ENCODE peak calls at places on chromosomes 16 and 17, in four cellular contexts. T is mucosa of descending colon, V is neural progenitor cell, U is K562. Q is an unnamed sample.

GRCh38 chr16:65909310-65910050 is 457.0 kb upstream of the CDH5 start:
- DNase-seq in T (no peak), V (no peak), U (no peak), Q (no peak)

GRCh38 chr16:11298143-11298900 is 17.2 kb upstream of the PRM1 start:
- DNase-seq in T (no peak), V (no peak), U (no peak), Q (no peak)

GRCh38 chr17:76121932-76122383 is 18.4 kb upstream of the EXOC7 start:
- DNase-seq in T (no peak), V (no peak), U (no peak), Q (no peak)

GRCh38 chr17:50630524-50631194 is 4.0 kb upstream of the ABCC3 start:
- DNase-seq in T (peak), V (peak), U (peak), Q (peak)

GRCh38 chr16:70483426-70483825 is 29.0 kb downstream of the FCSK start:
- DNase-seq in T (no peak), V (no peak), U (no peak), Q (no peak)

GRCh38 chr16:11783319-11784047 is 13.6 kb downstream of the ZC3H7A start:
- DNase-seq in T (no peak), V (no peak), U (peak), Q (no peak)

GRCh38 chr17:27596571-27597187 is 34.3 kb upstream of the LGALS9 start:
- DNase-seq in T (no peak), V (no peak), U (no peak), Q (no peak)

GRCh38 chr17:1087381-1088241 is 90.7 kb downstream of the TIMM22 start:
- DNase-seq in T (peak), V (peak), U (peak), Q (peak)

GRCh38 chr17:9646556-9646905 is 1.2 kb downstream of the USP43 start:
- DNase-seq in T (no peak), V (peak), U (no peak), Q (no peak)

GRCh38 chr17:57461082-57461481 is 204.8 kb downstream of the MSI2 start:
- DNase-seq in T (no peak), V (no peak), U (no peak), Q (no peak)

GRCh38 chr16:49608801-49609200 is 235.2 kb downstream of the C16orf78 start:
- DNase-seq in T (no peak), V (peak), U (no peak), Q (no peak)

GRCh38 chr16:57689772-57690558 is 4.6 kb upstream of the DRC7 start:
- DNase-seq in T (no peak), V (no peak), U (peak), Q (no peak)

GRCh38 chr17:44556114-44556853 is 1.0 kb upstream of the FZD2 start:
- DNase-seq in T (no peak), V (peak), U (peak), Q (peak)

GRCh38 chr17:3979276-3979583 is 15.0 kb upstream of the ATP2A3 start:
- DNase-seq in T (peak), V (no peak), U (no peak), Q (no peak)

GRCh38 chr16:49459953-49460735 is 86.5 kb downstream of the C16orf78 start:
- DNase-seq in T (no peak), V (no peak), U (no peak), Q (no peak)

GRCh38 chr16:56932588-56933265 is 785 bp downstream of the HERPUD1 start:
- DNase-seq in T (peak), V (peak), U (peak), Q (peak)

GRCh38 chr16:87724490-87725291 is 41.1 kb downstream of the KLHDC4 start:
- DNase-seq in T (no peak), V (no peak), U (no peak), Q (no peak)

GRCh38 chr17:77174928-77175720 is 34.4 kb downstream of the SEC14L1 start:
- DNase-seq in T (no peak), V (peak), U (no peak), Q (no peak)

GRCh38 chr16:3490911-3491629 is 4.2 kb downstream of the C16orf90 start:
- DNase-seq in T (no peak), V (no peak), U (peak), Q (no peak)

GRCh38 chr16:4303973-4304372 is 11.9 kb upstream of the GLIS2 start:
- DNase-seq in T (no peak), V (no peak), U (no peak), Q (no peak)

GRCh38 chr16:7508656-7509055 is 176.0 kb downstream of the RBFOX1 start:
- DNase-seq in T (no peak), V (no peak), U (no peak), Q (no peak)

GRCh38 chr16:7503688-7504087 is 171.0 kb downstream of the RBFOX1 start:
- DNase-seq in T (no peak), V (no peak), U (no peak), Q (no peak)

GRCh38 chr16:7505495-7505894 is 172.8 kb downstream of the RBFOX1 start:
- DNase-seq in T (no peak), V (no peak), U (no peak), Q (no peak)

GRCh38 chr16:7504844-7505243 is 172.2 kb downstream of the RBFOX1 start:
- DNase-seq in T (no peak), V (no peak), U (no peak), Q (no peak)

GRCh38 chr16:7506363-7506762 is 173.7 kb downstream of the RBFOX1 start:
- DNase-seq in T (no peak), V (no peak), U (no peak), Q (no peak)
- TF ChIP-seq CTCF in T (no peak), V (no peak), U (no peak), Q (no peak)

DNA sequence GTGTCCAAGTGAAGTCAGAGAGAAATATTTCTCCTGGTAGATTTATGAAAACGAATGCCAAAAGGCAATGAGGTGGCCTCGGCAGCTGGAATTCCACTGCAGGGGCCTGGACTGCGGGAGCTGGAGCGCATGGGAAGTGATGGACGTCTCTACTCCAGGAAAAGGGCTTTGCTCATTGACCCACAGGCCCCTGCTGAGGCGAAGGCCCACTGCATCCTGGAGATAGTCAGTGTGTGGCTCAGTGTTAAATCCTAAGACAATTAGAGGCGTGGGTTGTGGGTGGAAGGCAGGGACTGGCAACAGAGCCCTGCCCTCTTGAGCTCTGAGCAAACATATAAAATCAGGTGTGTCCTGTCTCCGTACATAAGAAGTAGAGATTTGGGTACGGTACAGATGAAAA is 191.4 kb downstream of the SLC39A11 start:
- DNase-seq in T (no peak), V (peak), U (peak), Q (peak)
- TF ChIP-seq CTCF in T (no peak), V (no peak), U (no peak), Q (no peak)

GRCh38 chr17:19718613-19719364 is 2.4 kb upstream of the SLC47A2 start:
- DNase-seq in T (no peak), V (no peak), U (no peak), Q (no peak)
- TF ChIP-seq CTCF in T (no peak), V (peak), U (peak), Q (no peak)

GRCh38 chr16:53743149-53743566 is 39.2 kb downstream of the FTO start:
- DNase-seq in T (no peak), V (peak), U (peak), Q (no peak)
- TF ChIP-seq CTCF in T (peak), V (peak), U (peak), Q (peak)

GRCh38 chr16:31459722-31460581 is 651 bp downstream of the ARMC5 start:
- DNase-seq in T (peak), V (peak), U (peak), Q (peak)

GRCh38 chr16:31460582-31461002 is 1.3 kb downstream of the ARMC5 start:
- DNase-seq in T (peak), V (peak), U (no peak), Q (no peak)

GRCh38 chr16:31456988-31457360 is 2.3 kb upstream of the ARMC5 start:
- DNase-seq in T (peak), V (no peak), U (peak), Q (no peak)

GRCh38 chr16:31458073-31458834 is 1.0 kb upstream of the ARMC5 start:
- DNase-seq in T (peak), V (peak), U (peak), Q (peak)

DNA sequence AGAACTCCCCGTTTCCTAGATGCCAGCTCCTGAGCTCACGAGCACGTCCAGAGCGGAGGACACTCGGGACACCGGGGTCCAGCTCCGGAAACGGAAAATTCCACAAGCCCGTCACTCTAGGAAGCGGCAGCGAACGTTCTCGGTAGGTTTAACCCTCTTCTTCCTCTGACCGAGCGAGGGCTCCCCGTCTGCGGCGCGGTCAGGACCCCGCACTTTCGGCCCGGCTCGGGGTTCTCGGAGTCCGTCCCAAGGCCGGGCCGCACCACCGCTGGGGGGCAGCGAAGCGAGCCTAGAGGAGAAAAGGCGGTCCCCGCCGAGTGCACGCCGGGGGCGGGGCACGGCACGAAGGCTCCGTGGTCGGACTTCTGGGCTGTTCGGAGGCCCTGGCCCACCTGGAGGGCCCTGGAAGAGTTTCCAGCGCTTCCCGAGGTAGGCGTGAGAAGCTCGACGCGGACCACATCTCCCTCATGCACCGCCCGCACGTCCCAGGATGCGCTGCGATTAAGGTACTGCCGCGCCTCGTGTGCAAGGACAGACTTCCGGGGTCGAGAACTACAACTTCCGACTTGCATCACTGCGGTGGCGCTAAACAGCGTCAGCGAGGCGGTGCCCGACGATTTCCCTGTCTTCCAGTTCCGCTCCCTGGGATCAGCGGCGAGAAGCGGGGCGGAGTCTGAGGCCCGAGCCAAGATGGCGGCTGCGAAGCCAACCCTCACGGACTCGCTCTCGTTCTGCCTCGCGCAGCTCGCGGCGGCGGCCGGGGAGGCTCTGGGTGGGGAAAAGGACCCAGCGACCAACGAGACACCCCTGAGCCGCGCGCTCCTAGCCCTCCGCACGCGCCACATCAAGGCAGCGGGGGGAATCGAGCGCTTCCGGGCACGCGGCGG is at the start of gene ARMC5:
- DNase-seq in T (peak), V (peak), U (peak), Q (peak)
- TF ChIP-seq CTCF in T (peak), V (peak), U (peak), Q (no peak)